ENCODE peak calls at places on chromosomes 12 and 14, in four cellular contexts. A is kidney epithelial cell, G is AG04449, U is sigmoid colon. F is an unnamed sample.

GRCh38 chr14:69105326-69105725 is 47.6 kb downstream of the DCAF5 start:
- DNase-seq in A (no peak), G (no peak), U (no peak), F (peak)

GRCh38 chr14:52279405-52279804 is 11.9 kb downstream of the PTGDR start:
- DNase-seq in A (peak), G (no peak), U (no peak), F (no peak)

GRCh38 chr12:105481906-105482305 is 151.4 kb downstream of the C12orf75 start:
- DNase-seq in A (no peak), G (no peak), U (no peak), F (no peak)

GRCh38 chr14:61543946-61544345 is 151.4 kb upstream of the HIF1A start:
- DNase-seq in A (no peak), G (no peak), U (no peak), F (no peak)

GRCh38 chr12:45988259-45988658 is 2.1 kb downstream of the SCAF11 start:
- DNase-seq in A (no peak), G (no peak), U (no peak), F (no peak)

GRCh38 chr14:85402546-85403162 is 127.3 kb upstream of the FLRT2 start:
- DNase-seq in A (no peak), G (no peak), U (no peak), F (peak)

GRCh38 chr12:9732966-9733461 is at the start of gene CLECL1:
- DNase-seq in A (no peak), G (no peak), U (no peak), F (no peak)

GRCh38 chr12:108622425-108622824 is 11.3 kb downstream of the SELPLG start:
- DNase-seq in A (no peak), G (no peak), U (no peak), F (no peak)

GRCh38 chr14:50954811-50955372 is 10.6 kb upstream of the PYGL start:
- DNase-seq in A (no peak), G (no peak), U (no peak), F (peak)

GRCh38 chr14:38961136-38961535 is 141.9 kb downstream of the SEC23A start:
- DNase-seq in A (no peak), G (no peak), U (no peak), F (no peak)

GRCh38 chr12:88336071-88336768 is 194.1 kb downstream of the TMTC3 start:
- DNase-seq in A (no peak), G (no peak), U (no peak), F (no peak)

GRCh38 chr12:44573723-44574122 is 302.4 kb downstream of the NELL2 start:
- DNase-seq in A (no peak), G (no peak), U (no peak), F (no peak)

GRCh38 chr12:49983892-49984291 is 11.1 kb downstream of the AQP6 start:
- DNase-seq in A (no peak), G (peak), U (no peak), F (peak)

GRCh38 chr14:53758141-53758540 is 198.5 kb downstream of the BMP4 start:
- DNase-seq in A (no peak), G (no peak), U (no peak), F (no peak)

GRCh38 chr12:107635139-107635538 is 50.5 kb upstream of the PWP1 start:
- DNase-seq in A (no peak), G (no peak), U (no peak), F (no peak)

GRCh38 chr12:67595365-67595764 is 53.2 kb upstream of the DYRK2 start:
- DNase-seq in A (no peak), G (no peak), U (no peak), F (no peak)

GRCh38 chr14:75084513-75084912 is 15.1 kb downstream of the ZC2HC1C start:
- DNase-seq in A (no peak), G (no peak), U (no peak), F (no peak)

GRCh38 chr14:28875937-28876910 is 109.6 kb downstream of the FOXG1 start:
- DNase-seq in A (no peak), G (no peak), U (no peak), F (no peak)

GRCh38 chr12:53187145-53187899 is 6.6 kb upstream of the CSAD start:
- DNase-seq in A (no peak), G (no peak), U (no peak), F (no peak)
- H3K4me3 ChIP-seq in A (no peak), G (no peak), U (no peak), F (no peak)

DNA sequence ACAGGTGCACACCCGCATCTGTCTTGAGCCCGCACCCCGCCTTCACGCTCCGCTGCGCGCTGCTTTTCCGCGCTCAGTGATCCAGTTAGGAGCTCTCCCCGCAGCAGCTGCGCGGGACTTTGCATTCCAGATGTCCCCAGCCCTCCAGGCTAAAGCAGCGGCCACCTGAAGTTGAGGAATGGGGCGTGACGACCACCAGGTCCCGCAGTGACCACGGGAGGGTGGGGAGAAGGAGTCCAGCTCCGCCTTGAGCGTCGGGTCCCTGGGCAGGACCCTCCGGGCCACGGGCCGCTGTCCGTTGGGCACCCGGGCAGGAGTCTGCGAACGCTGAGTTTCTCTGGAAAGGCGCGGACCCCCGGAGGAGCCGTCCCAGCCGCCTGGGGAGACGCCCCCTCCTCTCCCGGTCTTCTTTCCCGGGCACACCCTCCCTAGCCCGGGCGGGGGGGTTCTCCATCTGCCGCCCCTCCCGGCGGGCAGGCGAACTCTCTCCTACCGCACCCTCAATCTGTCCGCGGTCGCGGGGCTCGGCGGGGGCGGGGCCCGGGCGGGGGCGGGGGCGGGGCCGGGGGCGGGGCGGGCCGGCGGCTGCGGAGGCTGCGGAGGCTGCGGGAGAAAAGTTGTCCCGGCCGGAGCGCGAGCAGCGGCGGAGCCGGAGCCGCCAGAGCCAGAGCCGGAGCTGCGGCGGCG is at the start of gene TMEM132C:
- DNase-seq in A (no peak), G (no peak), U (no peak), F (no peak)
- H3K4me3 ChIP-seq in A (no peak), G (no peak), U (peak), F (no peak)

GRCh38 chr12:98592825-98593322 is 612 bp upstream of the SLC25A3 start:
- DNase-seq in A (no peak), G (no peak), U (no peak), F (no peak)
- H3K4me3 ChIP-seq in A (peak), G (peak), U (peak), F (peak)

GRCh38 chr12:75480469-75480949 is at the start of gene GLIPR1:
- DNase-seq in A (peak), G (peak), U (peak), F (peak)
- H3K4me3 ChIP-seq in A (peak), G (peak), U (peak), F (peak)

GRCh38 chr14:35844494-35844893 is 18.4 kb downstream of the BRMS1L start:
- DNase-seq in A (no peak), G (no peak), U (no peak), F (no peak)
- H3K4me3 ChIP-seq in A (no peak), G (no peak), U (no peak), F (no peak)

GRCh38 chr12:2256915-2257314 is 204.1 kb downstream of the CACNA1C start:
- DNase-seq in A (no peak), G (no peak), U (no peak), F (no peak)

GRCh38 chr12:2256453-2256852 is 203.7 kb downstream of the CACNA1C start:
- DNase-seq in A (no peak), G (peak), U (no peak), F (no peak)

GRCh38 chr12:2261708-2262107 is 208.9 kb downstream of the CACNA1C start:
- DNase-seq in A (no peak), G (no peak), U (no peak), F (no peak)

GRCh38 chr12:2258035-2258434 is 205.2 kb downstream of the CACNA1C start:
- DNase-seq in A (no peak), G (no peak), U (no peak), F (no peak)

GRCh38 chr12:2259368-2259767 is 206.6 kb downstream of the CACNA1C start:
- DNase-seq in A (no peak), G (no peak), U (no peak), F (no peak)
- H3K4me3 ChIP-seq in A (no peak), G (no peak), U (no peak), F (no peak)

DNA sequence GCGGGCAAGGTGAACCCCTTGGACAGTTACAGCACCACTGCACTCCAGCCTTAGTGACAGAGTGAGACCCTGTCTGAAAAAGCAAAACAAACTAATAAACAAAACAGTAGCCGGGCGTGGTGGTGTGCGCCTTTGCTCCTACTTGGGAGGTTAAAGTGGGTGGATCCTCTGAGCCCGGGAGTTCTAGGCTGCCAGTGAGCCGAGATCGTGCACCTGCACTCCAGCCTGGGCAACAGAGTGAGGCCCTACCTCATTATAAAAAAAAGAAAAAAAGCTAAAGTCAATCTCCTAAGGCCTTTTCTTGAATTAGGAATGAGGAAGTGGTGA is 24.7 kb upstream of the SPTLC2 start:
- DNase-seq in A (no peak), G (no peak), U (no peak), F (no peak)
- H3K4me3 ChIP-seq in A (no peak), G (no peak), U (peak), F (no peak)

DNA sequence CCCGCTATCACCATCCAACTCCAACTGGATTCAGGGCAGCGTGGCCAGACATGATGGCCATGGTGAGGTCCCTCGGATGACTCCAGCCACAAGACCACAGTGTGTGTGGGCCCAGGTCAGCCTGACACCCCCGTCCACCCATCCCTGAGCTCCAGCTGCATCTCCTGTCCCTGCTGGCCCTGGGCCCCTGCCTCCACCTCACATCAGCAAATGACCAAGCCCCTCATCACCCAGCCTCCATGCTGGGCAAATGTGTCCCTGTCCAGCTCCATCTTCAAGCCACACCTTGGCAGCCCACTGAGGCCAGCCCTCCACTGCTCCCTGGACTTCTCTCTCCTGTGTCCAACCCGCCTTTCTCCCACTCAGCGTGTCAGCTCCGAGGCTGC is 3.2 kb downstream of the GPR132 start:
- DNase-seq in A (no peak), G (no peak), U (no peak), F (no peak)
- H3K4me3 ChIP-seq in A (no peak), G (no peak), U (no peak), F (no peak)

F was measured in astrocyte of the cerebellum.